ENCODE peak calls at places on chromosomes 12 and 14, in five cellular contexts. One of them, this sample, is unnamed. For H3K9me3, the result is how much of the 10 kb centered on the place peaks cover.

GRCh38 chr14:88044782-88045446 is 40.0 kb downstream of the GPR65 start:
- DNase-seq in Peyer's patch: no peak
- DNase-seq in uterus: no peak
- DNase-seq in mesenchymal stem cell: no peak
- DNase-seq in breast epithelium: no peak
- DNase-seq in this sample: no peak

GRCh38 chr12:124411291-124411878 is 116.5 kb downstream of the RFLNA start:
- DNase-seq in breast epithelium: no peak
- DNase-seq in Peyer's patch: no peak
- DNase-seq in mesenchymal stem cell: peak
- DNase-seq in uterus: peak
- DNase-seq in this sample: no peak

GRCh38 chr14:21168055-21168454 is 12.2 kb upstream of the OR5AU1 start:
- DNase-seq in uterus: no peak
- DNase-seq in breast epithelium: no peak
- DNase-seq in Peyer's patch: no peak
- DNase-seq in mesenchymal stem cell: no peak
- DNase-seq in this sample: no peak

GRCh38 chr12:53060721-53061276 is 10.9 kb downstream of the TNS2 start:
- DNase-seq in Peyer's patch: no peak
- DNase-seq in breast epithelium: no peak
- DNase-seq in mesenchymal stem cell: no peak
- DNase-seq in uterus: no peak
- DNase-seq in this sample: peak

GRCh38 chr14:64194404-64194803 is 99.8 kb downstream of the ESR2 start:
- DNase-seq in breast epithelium: no peak
- DNase-seq in mesenchymal stem cell: no peak
- DNase-seq in uterus: no peak
- DNase-seq in Peyer's patch: no peak
- DNase-seq in this sample: no peak

GRCh38 chr14:34283590-34283989 is 178.4 kb downstream of the SPTSSA start:
- DNase-seq in breast epithelium: no peak
- DNase-seq in Peyer's patch: no peak
- DNase-seq in uterus: no peak
- DNase-seq in mesenchymal stem cell: no peak
- DNase-seq in this sample: no peak

GRCh38 chr12:63144556-63144955 is 6.4 kb downstream of the AVPR1A start:
- DNase-seq in breast epithelium: no peak
- DNase-seq in uterus: no peak
- DNase-seq in mesenchymal stem cell: no peak
- DNase-seq in Peyer's patch: no peak
- DNase-seq in this sample: no peak

GRCh38 chr14:58789106-58789505 is 151.3 kb downstream of the DACT1 start:
- DNase-seq in uterus: no peak
- DNase-seq in mesenchymal stem cell: no peak
- DNase-seq in Peyer's patch: no peak
- DNase-seq in breast epithelium: no peak
- DNase-seq in this sample: no peak

GRCh38 chr12:96427269-96427729 is 27.1 kb upstream of the CDK17 start:
- DNase-seq in Peyer's patch: no peak
- DNase-seq in breast epithelium: no peak
- DNase-seq in mesenchymal stem cell: peak
- DNase-seq in uterus: peak
- DNase-seq in this sample: peak

GRCh38 chr12:57173089-57173488 is 25.7 kb upstream of the LRP1-AS start:
- DNase-seq in uterus: no peak
- DNase-seq in Peyer's patch: peak
- DNase-seq in mesenchymal stem cell: peak
- DNase-seq in breast epithelium: no peak
- DNase-seq in this sample: no peak

GRCh38 chr14:84592770-84593169 is 937.2 kb upstream of the FLRT2 start:
- DNase-seq in Peyer's patch: no peak
- DNase-seq in breast epithelium: no peak
- DNase-seq in uterus: no peak
- DNase-seq in mesenchymal stem cell: no peak
- DNase-seq in this sample: no peak

GRCh38 chr12:13661005-13661887 is 320.2 kb downstream of the GRIN2B start:
- DNase-seq in mesenchymal stem cell: peak
- DNase-seq in uterus: peak
- DNase-seq in breast epithelium: peak
- DNase-seq in Peyer's patch: peak
- DNase-seq in this sample: peak

GRCh38 chr14:91167380-91167770 is 53.5 kb downstream of the DGLUCY start:
- DNase-seq in breast epithelium: no peak
- DNase-seq in uterus: no peak
- DNase-seq in Peyer's patch: no peak
- DNase-seq in mesenchymal stem cell: no peak
- DNase-seq in this sample: no peak

GRCh38 chr12:55696796-55697462 is 10.8 kb downstream of the ITGA7 start:
- DNase-seq in mesenchymal stem cell: no peak
- DNase-seq in uterus: peak
- DNase-seq in Peyer's patch: no peak
- DNase-seq in breast epithelium: peak
- DNase-seq in this sample: no peak

GRCh38 chr12:66662729-66663128 is 16.1 kb downstream of the GRIP1 start:
- DNase-seq in mesenchymal stem cell: peak
- DNase-seq in breast epithelium: no peak
- DNase-seq in Peyer's patch: no peak
- DNase-seq in uterus: no peak
- DNase-seq in this sample: no peak

GRCh38 chr14:73058923-73059311 is 583 bp downstream of the RBM25 start:
- DNase-seq in Peyer's patch: peak
- DNase-seq in mesenchymal stem cell: peak
- DNase-seq in breast epithelium: no peak
- DNase-seq in uterus: no peak
- DNase-seq in this sample: peak

GRCh38 chr12:946656-947055 is 2.8 kb downstream of the RAD52 start:
- DNase-seq in uterus: no peak
- DNase-seq in mesenchymal stem cell: peak
- DNase-seq in breast epithelium: no peak
- DNase-seq in Peyer's patch: no peak
- DNase-seq in this sample: no peak

GRCh38 chr12:6961278-6961694 is 9.2 kb downstream of the PHB2 start:
- DNase-seq in Peyer's patch: peak
- DNase-seq in breast epithelium: peak
- DNase-seq in mesenchymal stem cell: peak
- DNase-seq in uterus: peak
- DNase-seq in this sample: peak

GRCh38 chr12:131902332-131903241 is 8.2 kb downstream of the ULK1 start:
- DNase-seq in mesenchymal stem cell: no peak
- DNase-seq in breast epithelium: no peak
- DNase-seq in uterus: no peak
- DNase-seq in Peyer's patch: no peak
- DNase-seq in this sample: no peak

GRCh38 chr12:27123642-27124041 is 41.3 kb upstream of the C12orf71 start:
- DNase-seq in uterus: no peak
- DNase-seq in breast epithelium: no peak
- DNase-seq in mesenchymal stem cell: peak
- DNase-seq in Peyer's patch: no peak
- DNase-seq in this sample: no peak

GRCh38 chr14:65169351-65169750 is 67.0 kb upstream of the MAX start:
- DNase-seq in breast epithelium: no peak
- DNase-seq in mesenchymal stem cell: peak
- DNase-seq in Peyer's patch: no peak
- DNase-seq in uterus: no peak
- DNase-seq in this sample: no peak

GRCh38 chr12:104740668-104741067 is 217.4 kb downstream of the SLC41A2 start:
- DNase-seq in breast epithelium: no peak
- DNase-seq in uterus: no peak
- DNase-seq in Peyer's patch: peak
- DNase-seq in mesenchymal stem cell: no peak
- DNase-seq in this sample: no peak

GRCh38 chr12:92602476-92602875 is 100.3 kb upstream of the PLEKHG7 start:
- DNase-seq in breast epithelium: no peak
- DNase-seq in Peyer's patch: no peak
- DNase-seq in mesenchymal stem cell: peak
- DNase-seq in uterus: no peak
- DNase-seq in this sample: no peak

GRCh38 chr12:121580959-121581680 is at the start of gene KDM2B:
- DNase-seq in uterus: peak
- DNase-seq in mesenchymal stem cell: peak
- DNase-seq in Peyer's patch: peak
- DNase-seq in breast epithelium: no peak
- DNase-seq in this sample: no peak

GRCh38 chr12:48997719-48998496 is 1.3 kb downstream of the DDN start:
- DNase-seq in breast epithelium: no peak
- DNase-seq in uterus: no peak
- DNase-seq in mesenchymal stem cell: peak
- DNase-seq in Peyer's patch: peak
- DNase-seq in this sample: no peak

GRCh38 chr14:19911114-19911513 is 9.3 kb upstream of the OR4K5 start:
- DNase-seq in uterus: no peak
- DNase-seq in Peyer's patch: no peak
- DNase-seq in mesenchymal stem cell: no peak
- DNase-seq in breast epithelium: no peak
- DNase-seq in this sample: no peak
- H3K9me3 ChIP-seq in uterus: under half
- H3K9me3 ChIP-seq in Peyer's patch: under half
- H3K9me3 ChIP-seq in mesenchymal stem cell: under half
- H3K9me3 ChIP-seq in breast epithelium: under half
- H3K9me3 ChIP-seq in this sample: under half

DNA sequence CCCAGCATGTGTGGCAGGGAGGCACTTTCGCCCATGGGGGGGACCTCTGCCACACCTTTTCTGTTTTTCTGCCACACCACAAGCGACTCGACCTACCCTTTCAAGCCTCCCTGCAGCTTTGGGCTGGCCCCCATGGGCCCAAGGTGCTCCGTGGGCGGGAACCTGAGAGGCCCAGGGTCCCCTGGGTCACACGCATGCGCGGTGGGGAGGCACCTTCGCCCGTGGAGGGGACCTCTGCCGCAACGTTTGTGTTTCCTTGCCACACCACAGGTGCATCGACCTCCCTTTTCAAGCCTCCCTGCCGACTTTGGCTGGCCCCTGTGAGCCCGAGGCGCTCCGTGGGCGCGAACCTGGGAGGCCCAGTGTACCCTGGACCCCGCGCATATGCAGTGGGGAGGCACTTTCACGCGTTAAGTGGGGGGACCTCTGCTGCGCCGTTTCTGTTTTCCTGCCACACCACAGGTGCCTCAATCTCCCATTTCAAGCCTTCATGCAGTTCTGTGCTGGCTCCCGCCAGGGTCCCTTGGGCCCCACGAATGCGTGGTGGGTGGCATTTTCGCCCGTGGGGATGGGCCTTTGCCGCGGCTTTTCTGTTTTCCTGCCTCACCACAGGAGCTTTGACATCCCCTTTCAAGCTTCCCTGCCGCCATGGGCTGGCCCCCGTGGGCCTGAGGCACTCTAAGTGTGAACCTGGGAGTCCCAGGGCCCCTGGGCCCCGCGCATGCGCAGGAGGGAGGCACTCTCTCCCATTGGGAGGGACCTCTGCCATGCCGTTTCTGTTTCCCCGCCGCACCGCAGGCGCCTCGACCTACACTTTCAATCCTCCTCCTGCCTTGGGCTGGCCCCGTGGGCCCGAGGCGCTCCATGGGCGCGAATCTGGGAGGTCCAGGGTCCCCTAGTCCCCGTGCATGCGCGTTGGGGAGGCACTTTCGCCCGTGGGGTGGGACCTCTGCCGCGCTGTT is 332.2 kb downstream of the ALG10 start:
- DNase-seq in uterus: no peak
- DNase-seq in mesenchymal stem cell: no peak
- DNase-seq in breast epithelium: no peak
- DNase-seq in Peyer's patch: no peak
- DNase-seq in this sample: no peak
- H3K9me3 ChIP-seq in uterus: under half
- H3K9me3 ChIP-seq in mesenchymal stem cell: under half
- H3K9me3 ChIP-seq in breast epithelium: half or more
- H3K9me3 ChIP-seq in Peyer's patch: under half
- H3K9me3 ChIP-seq in this sample: under half

GRCh38 chr12:30779578-30779977 is 24.8 kb upstream of the CAPRIN2 start:
- DNase-seq in Peyer's patch: no peak
- DNase-seq in breast epithelium: no peak
- DNase-seq in mesenchymal stem cell: no peak
- DNase-seq in uterus: no peak
- DNase-seq in this sample: no peak
- H3K9me3 ChIP-seq in Peyer's patch: under half
- H3K9me3 ChIP-seq in breast epithelium: under half
- H3K9me3 ChIP-seq in mesenchymal stem cell: under half
- H3K9me3 ChIP-seq in uterus: under half
- H3K9me3 ChIP-seq in this sample: under half

DNA sequence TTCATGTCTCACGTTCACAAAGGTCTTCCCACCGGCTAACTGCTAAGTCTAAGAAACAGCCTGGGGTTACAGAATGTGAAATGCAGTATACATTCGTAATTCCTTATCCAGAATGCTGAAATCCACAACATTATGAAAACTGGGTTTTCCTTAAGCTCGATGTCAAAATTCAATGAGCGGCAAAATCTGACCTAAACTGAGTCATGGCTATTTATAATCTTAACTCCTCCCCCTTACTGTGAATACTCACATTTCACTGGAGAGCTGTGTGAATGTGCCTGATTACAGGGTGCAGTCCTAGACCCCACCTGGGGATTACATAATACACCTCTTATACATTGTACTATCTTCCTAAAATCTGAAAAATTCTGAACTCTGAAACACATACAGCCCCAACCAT is 35.3 kb downstream of the STX2 start:
- DNase-seq in mesenchymal stem cell: no peak
- DNase-seq in breast epithelium: no peak
- DNase-seq in Peyer's patch: no peak
- DNase-seq in uterus: no peak
- DNase-seq in this sample: no peak
- H3K9me3 ChIP-seq in mesenchymal stem cell: under half
- H3K9me3 ChIP-seq in breast epithelium: under half
- H3K9me3 ChIP-seq in Peyer's patch: under half
- H3K9me3 ChIP-seq in uterus: under half
- H3K9me3 ChIP-seq in this sample: under half

GRCh38 chr12:34598352-34598827 is 576.1 kb downstream of the ALG10 start:
- DNase-seq in mesenchymal stem cell: no peak
- DNase-seq in breast epithelium: no peak
- DNase-seq in Peyer's patch: no peak
- DNase-seq in uterus: peak
- DNase-seq in this sample: no peak

GRCh38 chr12:34598851-34599529 is 576.7 kb downstream of the ALG10 start:
- DNase-seq in breast epithelium: no peak
- DNase-seq in uterus: no peak
- DNase-seq in Peyer's patch: no peak
- DNase-seq in mesenchymal stem cell: no peak
- DNase-seq in this sample: no peak

GRCh38 chr12:34601689-34602088 is 579.4 kb downstream of the ALG10 start:
- DNase-seq in uterus: no peak
- DNase-seq in breast epithelium: no peak
- DNase-seq in Peyer's patch: no peak
- DNase-seq in mesenchymal stem cell: no peak
- DNase-seq in this sample: no peak

GRCh38 chr12:34600592-34601462 is 578.5 kb downstream of the ALG10 start:
- DNase-seq in uterus: peak
- DNase-seq in mesenchymal stem cell: no peak
- DNase-seq in Peyer's patch: no peak
- DNase-seq in breast epithelium: no peak
- DNase-seq in this sample: no peak

GRCh38 chr12:34599530-34600513 is 577.5 kb downstream of the ALG10 start:
- DNase-seq in uterus: peak
- DNase-seq in Peyer's patch: no peak
- DNase-seq in mesenchymal stem cell: no peak
- DNase-seq in breast epithelium: peak
- DNase-seq in this sample: peak
- H3K9me3 ChIP-seq in uterus: under half
- H3K9me3 ChIP-seq in Peyer's patch: under half
- H3K9me3 ChIP-seq in mesenchymal stem cell: under half
- H3K9me3 ChIP-seq in breast epithelium: half or more
- H3K9me3 ChIP-seq in this sample: under half

GRCh38 chr12:117167769-117168168 is 22.5 kb downstream of the FBXO21 start:
- DNase-seq in breast epithelium: no peak
- DNase-seq in Peyer's patch: no peak
- DNase-seq in uterus: no peak
- DNase-seq in mesenchymal stem cell: no peak
- DNase-seq in this sample: no peak
- H3K9me3 ChIP-seq in breast epithelium: under half
- H3K9me3 ChIP-seq in Peyer's patch: under half
- H3K9me3 ChIP-seq in uterus: under half
- H3K9me3 ChIP-seq in mesenchymal stem cell: under half
- H3K9me3 ChIP-seq in this sample: under half